ENCODE peak calls at places on chromosomes 13 and 19, in five cellular contexts. L is neuronal stem cell, F is IMR-90, Y is MM.1S, M is OCI-LY7. N is an unnamed sample.

GRCh38 chr19:48627211-48627864 is 8.0 kb downstream of the SPHK2 start:
- DNase-seq in L (no peak), F (no peak), Y (no peak), M (no peak), N (no peak)

GRCh38 chr13:92197669-92198068 is 799.2 kb downstream of the GPC5 start:
- DNase-seq in L (no peak), F (peak), Y (no peak), M (no peak), N (no peak)

GRCh38 chr13:35992964-35993363 is 138.2 kb downstream of the DCLK1 start:
- DNase-seq in L (no peak), F (no peak), Y (no peak), M (no peak), N (no peak)

GRCh38 chr19:40867701-40868100 is 14.3 kb downstream of the CYP2A7 start:
- DNase-seq in L (no peak), F (no peak), Y (no peak), M (no peak), N (no peak)

GRCh38 chr13:21033224-21033855 is 28.0 kb downstream of the LATS2 start:
- DNase-seq in L (no peak), F (no peak), Y (no peak), M (no peak), N (no peak)

GRCh38 chr13:87661471-87661870 is 9.7 kb upstream of the SLITRK5 start:
- DNase-seq in L (no peak), F (peak), Y (no peak), M (no peak), N (no peak)

GRCh38 chr13:79406597-79406908 is 498 bp upstream of the RBM26 start:
- DNase-seq in L (no peak), F (no peak), Y (no peak), M (no peak), N (no peak)

GRCh38 chr19:40596608-40597328 is 4.4 kb upstream of the LTBP4 start:
- DNase-seq in L (no peak), F (peak), Y (no peak), M (no peak), N (no peak)

GRCh38 chr13:41332829-41333228 is 21.8 kb downstream of the NAA16 start:
- DNase-seq in L (no peak), F (no peak), Y (no peak), M (no peak), N (no peak)

GRCh38 chr13:51724721-51725120 is 79.2 kb downstream of the DHRS12 start:
- DNase-seq in L (no peak), F (peak), Y (no peak), M (no peak), N (no peak)

GRCh38 chr13:67736646-67737420 is 506.7 kb upstream of the PCDH9 start:
- DNase-seq in L (peak), F (peak), Y (no peak), M (peak), N (peak)

GRCh38 chr19:30376272-30376671 is 4.1 kb downstream of the ZNF536 start:
- DNase-seq in L (no peak), F (no peak), Y (no peak), M (no peak), N (no peak)

GRCh38 chr13:113099142-113099541 is 6.4 kb upstream of the F7 start:
- DNase-seq in L (no peak), F (no peak), Y (no peak), M (no peak), N (no peak)

GRCh38 chr13:111940892-111941291 is 126.1 kb upstream of the SOX1 start:
- DNase-seq in L (no peak), F (no peak), Y (no peak), M (no peak), N (no peak)

GRCh38 chr19:28488006-28488405 is 724.9 kb downstream of the UQCRFS1 start:
- DNase-seq in L (no peak), F (no peak), Y (peak), M (no peak), N (no peak)

GRCh38 chr13:65292488-65292901 is 1937.6 kb downstream of the PCDH9 start:
- DNase-seq in L (no peak), F (peak), Y (no peak), M (no peak), N (no peak)

GRCh38 chr13:44407379-44407778 is 33.8 kb downstream of the SERP2 start:
- DNase-seq in L (no peak), F (no peak), Y (no peak), M (no peak), N (no peak)

GRCh38 chr19:8453616-8454015 is 8.8 kb downstream of the HNRNPM start:
- DNase-seq in L (no peak), F (no peak), Y (no peak), M (no peak), N (no peak)
- H3K27ac ChIP-seq in L (no peak), F (no peak), Y (no peak), M (no peak), N (no peak)

GRCh38 chr19:3058821-3059314 is 3.4 kb downstream of the TLE5 start:
- DNase-seq in L (no peak), F (no peak), Y (no peak), M (no peak), N (no peak)
- H2AFZ ChIP-seq in L (no peak), F (no peak), Y (no peak), M (no peak), N (no peak)

GRCh38 chr13:42794572-42795275 is 13.3 kb downstream of the FAM216B start:
- DNase-seq in L (no peak), F (no peak), Y (no peak), M (no peak), N (no peak)
- H3K27ac ChIP-seq in L (no peak), F (no peak), Y (no peak), M (no peak), N (no peak)

GRCh38 chr19:2888739-2889224 is 11.9 kb upstream of the ZNF57 start:
- DNase-seq in L (no peak), F (no peak), Y (no peak), M (peak), N (no peak)
- H2AFZ ChIP-seq in L (no peak), F (peak), Y (no peak), M (peak), N (no peak)

GRCh38 chr13:102399791-102400618 is 1.8 kb downstream of the FGF14 start:
- DNase-seq in L (no peak), F (no peak), Y (peak), M (no peak), N (no peak)

GRCh38 chr13:102395174-102395573 is 6.7 kb downstream of the FGF14 start:
- DNase-seq in L (no peak), F (no peak), Y (no peak), M (no peak), N (no peak)

GRCh38 chr13:102392810-102393209 is 9.0 kb downstream of the FGF14 start:
- DNase-seq in L (no peak), F (no peak), Y (no peak), M (no peak), N (no peak)

GRCh38 chr13:102395939-102396338 is 5.9 kb downstream of the FGF14 start:
- DNase-seq in L (no peak), F (no peak), Y (no peak), M (no peak), N (no peak)

DNA sequence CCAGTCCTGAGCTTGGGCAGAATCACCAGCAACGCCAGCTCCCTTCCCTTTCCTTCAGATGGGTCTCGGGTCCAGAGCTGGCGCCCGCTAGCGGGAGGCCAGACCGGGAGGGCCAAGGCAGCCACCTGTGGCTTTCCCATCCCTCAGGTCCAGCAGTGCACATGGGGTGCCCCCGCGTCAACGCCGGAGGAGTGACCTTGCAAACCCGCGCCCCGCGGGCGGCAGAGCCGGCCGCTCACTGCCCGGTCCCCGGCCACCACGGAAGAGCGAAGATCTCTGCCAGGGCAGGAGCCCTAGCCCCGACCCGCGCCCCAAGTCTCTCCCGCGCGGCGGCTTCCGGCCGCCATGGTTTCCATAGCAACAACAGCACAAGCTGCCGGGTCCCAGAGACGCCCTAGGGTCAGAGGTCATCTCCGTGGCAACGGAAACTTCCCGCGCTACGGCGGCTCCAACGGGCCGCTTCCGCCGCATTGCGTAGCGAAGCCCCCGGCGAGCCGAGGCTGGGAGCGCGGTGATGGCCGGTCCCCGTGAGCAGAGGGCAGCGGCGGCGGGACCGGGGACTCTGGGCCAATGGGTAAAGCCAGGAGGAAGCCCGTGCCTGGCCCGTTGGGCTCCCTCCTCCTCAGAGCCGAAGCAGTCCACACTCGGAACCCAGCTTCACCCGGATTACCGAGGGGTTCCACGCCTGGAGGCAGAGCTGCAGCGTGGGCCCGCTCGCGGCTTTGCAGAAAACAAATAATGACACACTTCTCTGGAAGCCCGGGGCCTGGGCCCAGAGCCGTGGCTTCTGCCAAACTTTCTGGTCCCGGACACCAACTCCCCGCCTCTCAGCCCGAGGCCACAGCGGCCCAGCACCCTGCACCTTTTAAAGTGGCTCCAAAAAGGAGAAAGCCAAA is 7.4 kb downstream of the FGF14 start:
- DNase-seq in L (peak), F (peak), Y (peak), M (no peak), N (no peak)
- H3K27ac ChIP-seq in L (no peak), F (peak), Y (peak), M (no peak), N (no peak)

GRCh38 chr13:107395927-107396757 is 819.2 kb downstream of the LIG4 start:
- DNase-seq in L (no peak), F (no peak), Y (no peak), M (no peak), N (no peak)

GRCh38 chr13:107387525-107387924 is 819.6 kb upstream of the ARGLU1 start:
- DNase-seq in L (no peak), F (no peak), Y (no peak), M (no peak), N (no peak)

DNA sequence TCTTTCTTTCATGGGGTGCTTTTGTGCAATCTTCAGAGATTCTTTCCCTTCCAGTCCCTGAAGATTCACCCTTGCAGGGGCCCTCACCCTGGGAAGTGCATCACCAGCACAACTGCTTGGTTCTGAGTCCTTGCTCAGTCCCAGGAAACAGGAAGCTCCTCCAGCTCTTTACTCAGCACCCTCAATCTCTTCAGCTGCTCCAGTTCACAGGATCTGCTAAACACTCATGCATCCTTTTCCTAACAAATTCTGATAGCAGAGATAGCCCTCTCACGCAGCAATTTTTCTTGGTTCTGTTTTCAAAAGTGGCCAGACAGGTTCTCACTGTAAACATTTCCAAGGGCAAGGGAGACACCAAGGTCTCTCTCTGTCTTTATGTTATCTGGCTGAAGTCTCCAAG is 823.1 kb downstream of the LIG4 start:
- DNase-seq in L (no peak), F (no peak), Y (no peak), M (no peak), N (no peak)
- H2AFZ ChIP-seq in L (no peak), F (no peak), Y (no peak), M (no peak), N (no peak)